ENCODE peak calls at places on chromosomes 3 and 15, in six cellular contexts. W is transverse colon, Q is adrenal gland, O is A549, U is heart left ventricle, X is IMR-90. G is an unnamed sample. For H3K9me3, the result is how much of the 10 kb centered on the place peaks cover.

GRCh38 chr3:141526709-141527108 is 39.9 kb downstream of the RASA2 start:
- DNase-seq in W (no peak), Q (no peak), O (no peak), U (no peak), X (no peak), G (no peak)

GRCh38 chr15:87681054-87681453 is 575.5 kb downstream of the NTRK3 start:
- DNase-seq in W (no peak), Q (no peak), O (no peak), U (no peak), X (no peak), G (no peak)

GRCh38 chr15:91919014-91919534 is 65.6 kb downstream of the SLCO3A1 start:
- DNase-seq in W (no peak), Q (no peak), O (no peak), U (peak), X (no peak), G (no peak)

GRCh38 chr15:89416339-89417183 is 79.8 kb downstream of the RHCG start:
- DNase-seq in W (peak), Q (peak), O (peak), U (peak), X (peak), G (peak)

GRCh38 chr15:74628199-74628598 is 12.6 kb downstream of the CLK3 start:
- DNase-seq in W (no peak), Q (no peak), O (no peak), U (no peak), X (no peak), G (no peak)

GRCh38 chr15:63481105-63481810 is 23.1 kb upstream of the USP3 start:
- DNase-seq in W (no peak), Q (no peak), O (peak), U (no peak), X (peak), G (no peak)

GRCh38 chr3:58880182-58880581 is 169.6 kb downstream of the CFAP20DC start:
- DNase-seq in W (no peak), Q (no peak), O (no peak), U (no peak), X (peak), G (no peak)

GRCh38 chr15:61861962-61862361 is 198.3 kb downstream of the VPS13C start:
- DNase-seq in W (no peak), Q (no peak), O (no peak), U (no peak), X (no peak), G (no peak)

GRCh38 chr3:188553569-188553968 is 399.6 kb downstream of the LPP start:
- DNase-seq in W (no peak), Q (no peak), O (no peak), U (no peak), X (no peak), G (no peak)

GRCh38 chr3:54121404-54122045 is 827 bp upstream of the CACNA2D3 start:
- DNase-seq in W (no peak), Q (no peak), O (no peak), U (no peak), X (no peak), G (no peak)

GRCh38 chr3:194140520-194141414 is 4.8 kb downstream of the HES1 start:
- DNase-seq in W (peak), Q (no peak), O (no peak), U (peak), X (no peak), G (peak)

GRCh38 chr15:94443156-94443555 is 211.8 kb downstream of the MCTP2 start:
- DNase-seq in W (no peak), Q (no peak), O (no peak), U (no peak), X (no peak), G (no peak)

GRCh38 chr15:75038948-75039533 is 15.7 kb downstream of the PPCDC start:
- DNase-seq in W (no peak), Q (no peak), O (no peak), U (no peak), X (no peak), G (no peak)

GRCh38 chr15:31396881-31397560 is 70.4 kb downstream of the KLF13 start:
- DNase-seq in W (peak), Q (peak), O (peak), U (peak), X (peak), G (peak)

GRCh38 chr3:79154861-79155260 is 612.9 kb downstream of the ROBO1 start:
- DNase-seq in W (no peak), Q (no peak), O (no peak), U (no peak), X (no peak), G (no peak)

GRCh38 chr15:87792250-87793030 is 464.1 kb downstream of the NTRK3 start:
- DNase-seq in W (no peak), Q (no peak), O (no peak), U (no peak), X (peak), G (no peak)

DNA sequence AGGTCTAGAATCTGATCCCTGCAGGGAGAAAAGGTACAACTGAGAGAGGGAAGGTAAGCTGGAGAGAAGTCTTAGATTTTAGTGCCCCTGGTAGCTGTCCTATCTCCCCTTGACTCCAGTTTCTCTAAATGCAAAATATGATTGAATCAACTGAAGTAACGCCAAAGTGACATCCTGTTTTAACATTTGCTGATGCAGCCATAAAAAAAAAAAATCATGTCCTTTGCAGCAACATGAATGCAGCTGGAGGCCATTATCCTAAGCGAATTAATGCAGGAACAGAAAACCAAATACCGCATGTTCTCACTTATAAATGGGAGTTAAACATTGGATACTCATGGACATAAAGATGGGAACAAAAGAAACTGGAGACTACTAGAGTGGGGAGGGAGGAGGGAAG is 42.4 kb upstream of the LCTL start:
- DNase-seq in W (no peak), Q (no peak), O (no peak), U (no peak), X (no peak), G (no peak)
- TF ChIP-seq POLR2A in W (no peak), Q (no peak), O (no peak), U (no peak), X (no peak), G (no peak)

DNA sequence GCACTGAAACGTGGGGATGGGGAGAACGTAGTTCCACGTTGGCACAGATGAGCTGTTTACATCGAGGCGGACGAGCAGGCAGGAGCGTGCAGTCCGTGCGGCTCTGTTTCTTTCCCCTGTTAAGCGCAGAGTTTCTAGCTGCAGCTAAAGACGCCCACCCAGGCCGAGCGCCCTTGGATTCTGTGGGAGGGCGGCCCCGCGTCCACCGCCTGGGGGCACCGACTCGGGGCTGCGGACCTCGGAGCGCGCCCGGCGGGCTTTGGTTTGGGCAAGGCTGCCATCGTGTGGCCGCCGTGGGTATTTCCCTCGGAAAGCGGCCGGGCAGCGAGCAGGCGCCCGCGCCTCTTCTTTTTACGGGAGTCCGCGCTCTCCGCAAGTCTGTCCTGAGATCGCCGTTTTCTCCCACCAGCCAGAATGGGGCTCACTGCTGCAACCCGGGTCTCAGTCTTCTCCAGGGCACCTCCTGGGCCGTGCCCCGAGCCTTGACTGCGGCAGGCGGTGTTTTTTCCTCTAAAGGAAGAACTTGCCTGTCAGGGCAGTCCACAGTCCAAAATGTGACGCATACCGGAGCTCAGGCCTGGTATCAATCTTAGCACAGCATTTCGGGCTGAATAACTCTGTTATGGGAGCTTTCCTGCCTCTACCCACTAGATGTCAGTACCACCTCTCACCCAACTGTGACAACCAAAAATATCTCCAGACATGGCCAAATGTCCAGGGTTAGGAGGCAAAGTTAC is 219.9 kb upstream of the IGF1R start:
- DNase-seq in W (peak), Q (peak), O (peak), U (peak), X (peak), G (peak)
- H3K4me3 ChIP-seq in W (peak), Q (no peak), O (peak), U (peak), X (peak), G (no peak)

GRCh38 chr15:69663982-69664381 is 211.4 kb downstream of the RPLP1 start:
- DNase-seq in W (no peak), Q (no peak), O (peak), U (no peak), X (no peak), G (no peak)
- H3K9me3 ChIP-seq in W (under half), Q (under half), O (under half), U (under half), X (under half), G (under half)

GRCh38 chr3:184249412-184250166 is at the start of gene EEF1AKMT4:
- DNase-seq in W (peak), Q (peak), O (peak), U (peak), X (peak), G (peak)
- TF ChIP-seq POLR2A in W (no peak), Q (no peak), O (peak), U (peak), X (no peak), G (peak)

DNA sequence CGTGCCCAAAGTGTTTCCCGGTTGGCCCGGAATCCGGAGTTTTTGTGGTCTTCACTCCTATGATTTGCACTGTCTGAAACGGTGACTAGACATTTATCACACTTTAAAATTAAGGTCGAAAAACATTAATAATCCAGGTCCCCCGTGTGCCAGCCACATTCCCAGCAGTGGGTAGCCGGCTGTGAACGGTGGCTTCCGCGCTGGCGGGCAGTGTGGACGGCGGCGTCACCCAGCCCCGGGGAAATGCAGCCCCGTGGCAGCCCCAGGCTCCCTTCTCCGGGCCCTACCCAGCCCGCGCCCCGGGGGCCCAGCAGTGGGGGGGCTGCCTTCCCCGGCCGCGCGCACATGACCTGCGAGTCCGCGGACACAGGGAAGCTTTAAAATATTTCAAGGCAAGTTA is 25.3 kb downstream of the GABRA5 start:
- DNase-seq in W (no peak), Q (no peak), O (no peak), U (no peak), X (no peak), G (no peak)
- H3K4me3 ChIP-seq in W (no peak), Q (no peak), O (no peak), U (peak), X (no peak), G (no peak)

DNA sequence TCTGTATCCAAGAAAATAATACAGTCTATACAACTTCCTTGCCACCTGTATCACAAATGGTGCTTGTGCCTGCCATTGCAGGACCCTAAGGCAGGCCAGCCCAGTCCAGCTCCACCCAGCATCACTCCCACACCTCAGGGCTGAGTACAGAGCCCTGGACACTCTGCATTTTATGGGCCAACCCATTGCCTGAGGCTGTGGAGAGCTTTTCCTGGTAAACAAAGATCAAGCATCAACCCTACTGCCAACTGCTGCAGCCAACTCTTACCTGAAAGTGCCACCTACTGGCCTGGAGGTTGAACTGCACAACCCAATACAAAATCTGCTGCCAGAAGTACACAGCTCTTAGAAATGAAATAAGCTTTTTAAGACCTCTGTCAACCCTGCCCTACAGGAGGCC is 1082.2 kb downstream of the NAALADL2 start:
- DNase-seq in W (no peak), Q (no peak), O (no peak), U (no peak), X (no peak), G (no peak)
- H3K9me3 ChIP-seq in W (under half), Q (under half), O (under half), U (under half), X (under half), G (under half)

G was measured in body of pancreas.